ENCODE peak calls at places on chromosomes 12 and 14, in five cellular contexts. R, D, T, B and M are unnamed samples.

GRCh38 chr14:71665157-71665556 is 267.1 kb upstream of the RGS6 start:
- DNase-seq in D (peak; percentile 66), T (peak; percentile 97), B (no peak), R (no peak), M (no peak)

GRCh38 chr12:27969901-27970390 is 2.6 kb downstream of the PTHLH start:
- DNase-seq in D (peak; percentile 100), T (peak; percentile 82), B (peak; percentile 45), R (no peak), M (peak; percentile 76)

GRCh38 chr12:43501705-43502104 is 50.3 kb downstream of the ADAMTS20 start:
- DNase-seq in B (peak; percentile 36), D (peak; percentile 47), T (peak; percentile 55), R (peak; percentile 10), M (peak; percentile 21)

GRCh38 chr12:7155471-7156034 is 25.4 kb downstream of the CLSTN3 start:
- DNase-seq in D (peak; percentile 11), R (no peak), B (no peak), T (no peak), M (no peak)

GRCh38 chr12:84201976-84202375 is 710.6 kb downstream of the SLC6A15 start:
- DNase-seq in D (no peak), R (no peak), T (no peak), B (no peak), M (no peak)

GRCh38 chr14:26917086-26917485 is 319.3 kb upstream of the NOVA1 start:
- DNase-seq in B (no peak), D (peak; percentile 45), T (peak; percentile 72), R (peak; percentile 1), M (peak; percentile 40)

GRCh38 chr12:1518763-1519516 is 75.4 kb downstream of the FBXL14 start:
- DNase-seq in R (no peak), T (peak; percentile 83), B (peak; percentile 32), D (peak; percentile 87), M (peak; percentile 40)

GRCh38 chr14:104082807-104083206 is 2.7 kb upstream of the ASPG start:
- DNase-seq in T (no peak), R (no peak), B (no peak), D (no peak), M (no peak)

GRCh38 chr12:65427646-65428045 is 149.2 kb downstream of the MSRB3 start:
- DNase-seq in R (no peak), B (no peak), D (no peak), T (no peak), M (no peak)

GRCh38 chr14:97523936-97524335 is 726.8 kb downstream of the VRK1 start:
- DNase-seq in D (peak; percentile 68), B (peak; percentile 36), R (no peak), T (no peak), M (peak; percentile 35)

GRCh38 chr12:64522316-64522715 is 70.4 kb downstream of the TBK1 start:
- DNase-seq in D (no peak), R (no peak), T (peak; percentile 73), B (no peak), M (no peak)

GRCh38 chr14:25516838-25517237 is 466.9 kb upstream of the STXBP6 start:
- DNase-seq in B (no peak), R (no peak), D (no peak), T (no peak), M (no peak)

GRCh38 chr12:22014783-22015144 is 31.3 kb upstream of the CMAS start:
- DNase-seq in R (no peak), D (no peak), B (no peak), T (peak; percentile 19), M (no peak)

GRCh38 chr12:11830298-11830937 is 180.9 kb downstream of the ETV6 start:
- DNase-seq in R (no peak), B (no peak), D (no peak), T (no peak), M (no peak)

DNA sequence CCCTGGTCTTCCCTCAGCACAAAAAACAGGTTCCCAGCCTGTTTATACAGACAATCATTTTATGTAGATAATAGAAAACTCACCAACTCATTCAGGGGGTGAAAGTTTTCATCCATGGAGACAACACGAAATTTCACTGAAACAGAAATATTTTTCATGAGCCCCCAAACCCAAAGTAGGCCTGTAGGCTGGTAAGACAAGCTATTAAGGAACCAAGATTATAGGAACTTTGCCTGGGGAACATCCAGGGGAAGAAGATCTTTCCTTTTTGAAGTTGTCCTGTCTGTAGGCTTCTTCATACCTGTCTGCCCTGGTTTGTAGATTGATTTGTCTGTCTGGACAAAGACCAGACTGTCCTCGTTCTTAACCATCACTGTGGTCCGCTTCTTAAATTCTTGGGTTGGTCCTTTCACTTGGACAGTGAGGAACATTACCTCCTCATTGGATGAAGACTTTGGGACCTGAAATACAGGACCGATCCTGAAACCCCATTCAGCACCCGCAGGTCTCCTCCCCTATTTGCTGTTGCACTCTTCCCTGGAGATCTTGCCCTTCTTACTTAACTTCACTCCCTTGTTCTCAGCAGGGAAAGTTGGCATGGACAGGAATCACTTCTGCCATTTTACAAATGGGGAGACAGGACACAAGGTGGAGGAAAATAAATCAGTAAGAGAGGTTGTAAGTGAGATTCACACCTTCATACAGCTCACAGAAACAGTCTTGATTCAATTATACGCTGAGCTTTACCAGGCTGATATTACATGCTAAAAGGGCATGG is 3.5 kb downstream of the A2M start:
- DNase-seq in B (no peak), T (no peak), R (no peak), D (no peak), M (no peak)
- H3K4me3 ChIP-seq in B (no peak overlapping the region), T (no peak overlapping the region), R (no peak overlapping the region), D (no peak overlapping the region), M (no peak overlapping the region)

DNA sequence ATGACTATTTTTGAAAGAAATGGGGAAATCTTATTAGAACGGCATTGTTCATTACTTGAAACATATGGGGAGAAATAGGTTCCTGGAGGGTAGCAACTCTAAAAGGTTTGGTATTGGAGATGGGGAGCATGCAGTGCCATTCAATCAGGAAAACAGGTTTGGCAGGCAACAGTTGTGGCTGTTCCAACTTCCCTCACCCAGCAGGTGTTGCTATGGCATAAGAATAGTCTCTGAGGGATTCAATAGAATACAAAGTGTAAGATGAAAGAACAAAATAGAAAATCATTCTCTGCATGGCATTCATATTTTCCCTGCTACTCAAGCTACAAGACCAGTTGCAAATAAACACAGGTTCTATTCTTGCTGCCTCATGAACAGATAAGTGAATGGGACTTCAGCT is 393.3 kb upstream of the RPL10L start:
- DNase-seq in T (no peak), B (no peak), D (peak; percentile 51), R (no peak), M (peak; percentile 35)
- TF ChIP-seq EZH2phosphoT487 in T (no peak), B (no peak), D (no peak), R (no peak), M (no peak)

GRCh38 chr12:89863332-89863938 is 154.8 kb upstream of the ATP2B1 start:
- DNase-seq in B (no peak), R (peak; percentile 68), T (no peak), D (no peak), M (no peak)
- H3K4me3 ChIP-seq in B (no peak overlapping the region), R (peak overlapping the region; percentile 49), T (no peak overlapping the region), D (no peak overlapping the region), M (no peak overlapping the region)

DNA sequence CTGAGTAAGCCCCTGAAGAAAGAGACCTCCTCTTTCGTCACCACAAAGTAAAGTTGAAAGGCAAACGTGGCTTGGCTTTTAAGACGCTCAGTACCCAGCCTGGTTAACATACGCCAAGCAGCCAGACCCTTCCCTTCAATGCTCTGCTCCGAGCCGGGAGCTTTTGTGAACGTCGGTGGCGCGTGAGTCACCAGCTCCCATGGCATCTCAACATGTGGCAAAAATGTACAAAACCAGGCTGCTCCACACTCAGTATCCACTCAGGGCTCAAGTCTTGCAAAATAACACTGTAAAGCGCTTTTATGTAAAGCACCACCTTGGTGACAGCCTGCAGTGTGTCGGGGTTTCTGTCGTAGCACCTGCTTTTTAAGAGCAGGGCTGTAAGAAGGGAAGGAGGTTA is 89.0 kb downstream of the SETD3 start:
- DNase-seq in B (no peak), D (no peak), T (peak; percentile 84), R (no peak), M (no peak)
- TF ChIP-seq EZH2phosphoT487 in B (no peak), D (no peak), T (no peak), R (no peak), M (no peak)

GRCh38 chr12:81078469-81079196 is 754 bp downstream of the ACSS3 start:
- DNase-seq in D (no peak), T (peak; percentile 71), R (no peak), B (no peak), M (peak; percentile 54)

GRCh38 chr12:81080431-81080983 is 2.6 kb downstream of the ACSS3 start:
- DNase-seq in B (no peak), R (no peak), T (no peak), D (no peak), M (no peak)

GRCh38 chr12:81077329-81077685 is 572 bp upstream of the ACSS3 start:
- DNase-seq in D (no peak), T (no peak), R (no peak), B (no peak), M (no peak)

GRCh38 chr12:81077686-81078441 is at the start of gene ACSS3:
- DNase-seq in B (no peak), R (no peak), T (peak; percentile 45), D (no peak), M (peak; percentile 57)

GRCh38 chr12:81079280-81080076 is 1.6 kb downstream of the ACSS3 start:
- DNase-seq in D (no peak), T (peak; percentile 8), R (no peak), B (no peak), M (no peak)
- H3K4me3 ChIP-seq in D (no peak overlapping the region), T (no peak overlapping the region), R (no peak overlapping the region), B (no peak overlapping the region), M (no peak overlapping the region)

GRCh38 chr12:32836710-32837109 is 59.9 kb downstream of the PKP2 start:
- DNase-seq in D (peak; percentile 64), B (no peak), R (no peak), T (no peak), M (no peak)
- TF ChIP-seq EZH2phosphoT487 in D (no peak), B (no peak), R (no peak), T (no peak), M (no peak)

DNA sequence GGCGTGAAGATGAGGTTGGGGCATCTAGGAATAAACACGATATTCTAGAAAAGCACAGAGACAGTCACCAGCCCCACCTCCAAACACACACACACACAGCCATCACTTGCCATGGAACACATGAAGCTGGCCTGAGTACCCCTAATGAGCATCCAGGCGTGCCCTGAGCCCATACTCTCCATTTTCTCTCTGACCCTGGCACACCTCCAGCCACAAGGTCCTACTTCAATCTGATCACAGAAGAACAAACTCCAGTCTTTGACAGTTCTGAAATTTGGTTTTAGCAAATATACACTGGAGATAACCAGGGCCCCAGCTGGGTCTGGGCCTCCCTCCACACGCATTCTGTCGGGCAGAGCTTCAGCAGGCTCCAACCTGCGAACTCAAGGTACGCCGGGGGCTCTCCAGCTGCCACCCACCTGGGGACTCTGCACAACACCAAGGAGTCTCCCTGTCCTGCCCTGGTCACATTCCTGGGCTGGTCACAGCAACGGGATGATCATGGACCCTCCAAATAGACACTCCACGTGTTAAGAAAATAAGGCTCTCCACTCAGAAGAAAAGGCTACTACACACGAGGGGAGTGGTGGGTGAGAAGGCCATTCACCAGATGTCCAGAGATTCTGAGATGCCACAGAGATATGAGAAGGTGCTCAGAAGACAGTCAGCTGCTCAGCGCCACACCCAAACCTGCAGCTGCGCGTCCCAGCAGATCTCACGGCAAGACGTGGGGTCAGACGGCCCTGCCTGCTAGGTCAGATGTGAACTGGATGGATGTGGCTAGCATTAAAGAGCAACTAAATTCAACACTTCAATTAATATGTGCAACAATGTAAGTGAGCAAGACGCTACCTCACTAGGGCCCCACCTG is 57.0 kb upstream of the PNMA1 start:
- DNase-seq in R (no peak), B (no peak), D (peak; percentile 0), T (no peak), M (peak; percentile 12)
- H3K4me3 ChIP-seq in R (peak overlapping the region; percentile 49), B (no peak overlapping the region), D (no peak overlapping the region), T (no peak overlapping the region), M (no peak overlapping the region)